ENCODE peak calls at places on chromosomes 2 and 18, in seven cellular contexts. Z is A549; W is cardiac muscle cell; A is spleen; T is CD4-positive, CD25-positive, alpha-beta regulatory T cell; B is fibroblast of lung; X is right atrium auricular region. H is an unnamed sample. For H3K4me1 and H3K9me3, the result is how much of the 10 kb centered on the place peaks cover.

GRCh38 chr2:168149431-168149830 is 98.0 kb downstream of the STK39 start:
- DNase-seq in T (no peak), W (peak), Z (no peak), X (no peak), A (no peak), B (peak), H (no peak)

GRCh38 chr2:196230460-196230859 is 59.1 kb upstream of the STK17B start:
- DNase-seq in X (no peak), A (no peak), T (no peak), B (no peak), Z (no peak), W (no peak), H (no peak)

GRCh38 chr2:71082402-71083252 is 14.2 kb downstream of the NAGK start:
- DNase-seq in B (no peak), X (no peak), A (no peak), W (no peak), T (no peak), Z (no peak), H (no peak)

GRCh38 chr2:122319551-122320132 is 564.2 kb downstream of the TSN start:
- DNase-seq in A (no peak), Z (no peak), X (no peak), W (peak), T (no peak), B (no peak), H (no peak)

GRCh38 chr2:230202430-230203109 is 17.2 kb downstream of the SP110 start:
- DNase-seq in W (no peak), A (peak), X (no peak), Z (no peak), B (no peak), T (no peak), H (no peak)

GRCh38 chr2:25977768-25978167 is 4.5 kb downstream of the KIF3C start:
- DNase-seq in W (no peak), A (peak), T (no peak), B (no peak), X (no peak), Z (peak), H (no peak)

GRCh38 chr2:36708119-36708741 is 11.7 kb downstream of the VIT start:
- DNase-seq in T (no peak), Z (no peak), B (no peak), W (peak), X (peak), A (no peak), H (no peak)

GRCh38 chr2:219542931-219543595 is 546 bp downstream of the CHPF start:
- DNase-seq in B (peak), A (no peak), T (no peak), W (peak), X (no peak), Z (no peak), H (no peak)

GRCh38 chr2:72911256-72911655 is 6.1 kb upstream of the EMX1 start:
- DNase-seq in B (no peak), W (no peak), Z (no peak), X (no peak), A (no peak), T (no peak), H (no peak)

GRCh38 chr2:127049927-127050802 is 56.8 kb downstream of the BIN1 start:
- DNase-seq in T (peak), B (peak), W (peak), A (peak), Z (peak), X (no peak), H (peak)

GRCh38 chr2:29130295-29130694 is 15.1 kb downstream of the CLIP4 start:
- DNase-seq in A (no peak), B (peak), X (no peak), T (no peak), W (peak), Z (peak), H (no peak)

GRCh38 chr2:151198646-151199045 is 63.0 kb downstream of the RBM43 start:
- DNase-seq in B (no peak), X (no peak), A (no peak), T (no peak), W (no peak), Z (no peak), H (no peak)

GRCh38 chr2:54708584-54709340 is 14.7 kb upstream of the EML6 start:
- DNase-seq in X (no peak), T (no peak), A (peak), W (peak), Z (no peak), B (no peak), H (peak)

GRCh38 chr2:38374978-38375377 is 2.1 kb downstream of the ATL2 start:
- DNase-seq in A (no peak), T (no peak), Z (no peak), X (no peak), W (no peak), B (peak), H (no peak)

GRCh38 chr18:56112013-56112749 is 524.2 kb upstream of the TCF4 start:
- DNase-seq in A (no peak), T (no peak), X (no peak), B (peak), W (peak), Z (no peak), H (no peak)

GRCh38 chr2:190587106-190587505 is 52.6 kb upstream of the NEMP2 start:
- DNase-seq in T (no peak), B (no peak), A (no peak), X (no peak), W (no peak), Z (no peak), H (no peak)

GRCh38 chr2:140108706-140109472 is 1328.7 kb upstream of the NXPH2 start:
- DNase-seq in Z (no peak), A (no peak), B (no peak), T (no peak), X (no peak), W (no peak), H (no peak)

GRCh38 chr2:44291281-44292248 is 16.3 kb downstream of the SLC3A1 start:
- DNase-seq in W (peak), T (no peak), X (no peak), B (peak), A (no peak), Z (peak), H (no peak)

GRCh38 chr18:55421612-55422381 is 166.2 kb downstream of the TCF4 start:
- DNase-seq in A (no peak), Z (no peak), W (peak), T (no peak), X (no peak), B (peak), H (no peak)

GRCh38 chr2:67604360-67604759 is 207.2 kb downstream of the ETAA1 start:
- DNase-seq in T (no peak), B (no peak), X (no peak), Z (no peak), A (no peak), W (no peak), H (no peak)

GRCh38 chr18:70022636-70023035 is 75.0 kb upstream of the CD226 start:
- DNase-seq in X (no peak), A (no peak), W (no peak), Z (no peak), B (no peak), T (no peak), H (no peak)

GRCh38 chr2:67502346-67503065 is 105.4 kb downstream of the ETAA1 start:
- DNase-seq in W (no peak), T (no peak), B (no peak), Z (no peak), A (no peak), X (no peak), H (no peak)

GRCh38 chr2:28729698-28730097 is 21.9 kb upstream of the PPP1CB start:
- DNase-seq in A (no peak), B (no peak), T (no peak), X (no peak), W (no peak), Z (no peak), H (no peak)

GRCh38 chr2:35410431-35411061 is 945.0 kb upstream of the CRIM1 start:
- DNase-seq in W (peak), A (peak), B (peak), T (peak), X (no peak), Z (peak), H (peak)

GRCh38 chr2:215486973-215487372 is 51.1 kb upstream of the FN1 start:
- DNase-seq in Z (no peak), A (no peak), W (no peak), T (no peak), X (no peak), B (peak), H (no peak)

GRCh38 chr2:104563398-104564024 is 290.4 kb upstream of the POU3F3 start:
- DNase-seq in Z (peak), T (no peak), B (no peak), X (no peak), A (no peak), W (no peak), H (no peak)

GRCh38 chr2:100902833-100903405 is 83.0 kb downstream of the NPAS2 start:
- DNase-seq in A (no peak), X (peak), W (peak), Z (peak), T (no peak), B (peak), H (no peak)
- H3K27ac ChIP-seq in A (no peak), X (peak), W (no peak), Z (peak), T (no peak), B (peak), H (no peak)

GRCh38 chr2:102111823-102112222 is 30.7 kb upstream of the IL1R1 start:
- DNase-seq in B (no peak), T (no peak), X (no peak), Z (no peak), W (peak), A (no peak), H (no peak)
- H3K4me1 ChIP-seq in B (under half), T (under half), X (under half), Z (half or more), W (under half), A (under half), H (under half)

DNA sequence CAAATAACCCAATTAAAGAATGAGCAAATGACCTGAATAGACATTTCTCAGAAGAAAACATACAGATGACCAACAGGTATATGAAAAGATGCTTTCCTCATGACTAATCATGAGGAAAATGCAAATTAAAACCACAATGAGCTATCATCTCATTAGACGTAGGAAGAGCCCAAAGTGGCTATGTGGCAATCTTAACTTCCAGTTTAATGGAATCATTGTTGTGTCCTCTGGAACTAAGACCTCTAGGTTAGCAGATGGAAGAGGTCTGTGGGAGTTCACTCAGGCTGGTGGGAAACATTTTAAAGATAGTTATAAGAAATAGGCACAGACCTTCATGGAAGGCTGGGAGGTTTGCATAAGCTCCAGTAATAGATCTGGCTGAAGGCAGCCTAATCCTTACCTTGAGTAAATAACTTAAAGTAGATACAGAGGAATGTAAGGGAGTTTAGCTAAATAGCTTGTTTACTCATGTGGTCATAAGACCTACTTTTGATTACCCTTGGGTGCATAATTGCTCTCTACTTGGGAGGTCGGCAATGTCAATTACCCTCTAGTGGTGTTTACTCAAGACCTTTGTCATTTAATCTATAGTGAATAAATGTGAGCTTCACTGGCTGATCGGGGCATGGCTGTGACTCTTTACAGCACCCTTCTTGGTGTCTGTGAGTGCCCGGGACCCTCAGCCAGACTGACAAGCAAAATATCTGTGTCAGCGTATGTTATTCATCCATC is 119.0 kb downstream of the GULP1 start:
- DNase-seq in X (no peak), B (peak), T (no peak), A (no peak), W (peak), Z (peak), H (no peak)
- H3K9me3 ChIP-seq in X (under half), B (under half), T (under half), A (under half), W (under half), Z (under half), H (under half)

GRCh38 chr2:11404381-11405073 is 60.1 kb upstream of the ROCK2 start:
- DNase-seq in Z (no peak), B (no peak), A (no peak), X (no peak), T (no peak), W (no peak), H (no peak)
- H3K27ac ChIP-seq in Z (no peak), B (peak), A (peak), X (peak), T (no peak), W (no peak), H (no peak)

GRCh38 chr2:16014802-16015201 is 74.5 kb downstream of the MYCN start:
- DNase-seq in T (no peak), B (no peak), X (no peak), A (no peak), Z (no peak), W (no peak), H (no peak)
- H3K4me1 ChIP-seq in T (under half), B (under half), X (under half), A (under half), Z (under half), W (under half), H (under half)

DNA sequence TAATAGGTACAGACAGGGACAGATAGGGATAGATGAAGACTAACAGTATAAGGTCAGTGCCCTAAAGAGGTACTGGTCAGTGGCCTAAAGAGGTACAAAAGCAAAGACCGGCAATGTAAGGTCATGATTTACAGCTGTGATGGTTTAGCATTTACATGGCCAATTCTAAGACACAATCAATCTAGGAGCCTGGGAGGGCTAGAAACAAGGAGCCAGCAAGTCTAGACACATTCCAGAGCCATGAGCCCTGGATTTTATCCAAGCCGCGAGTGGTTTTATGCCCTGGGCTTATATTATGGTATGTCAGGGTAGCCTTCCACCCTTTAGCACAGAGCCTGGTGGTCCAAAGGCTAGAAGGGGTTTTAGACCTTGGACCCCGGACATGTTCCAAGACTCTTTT is 124.2 kb downstream of the CBLN2 start:
- DNase-seq in T (no peak), X (no peak), Z (no peak), B (no peak), A (no peak), W (no peak), H (no peak)
- H3K9me3 ChIP-seq in T (under half), X (under half), Z (under half), B (under half), A (under half), W (under half), H (under half)

GRCh38 chr18:13380671-13381070 is 162.1 kb downstream of the LDLRAD4 start:
- DNase-seq in Z (no peak), X (peak), W (no peak), T (no peak), B (no peak), A (no peak), H (no peak)
- H3K27ac ChIP-seq in Z (no peak), X (peak), W (peak), T (peak), B (no peak), A (no peak), H (no peak)